ENCODE peak calls at places on chromosome 10, in seven cellular contexts. B is adrenal gland, G is endothelial cell, N is progenitor cell of endocrine pancreas, D is pancreas, I is Calu3, Q is lung. Y is an unnamed sample.

GRCh38 chr10:79392506-79393176 is 45.4 kb downstream of the PPIF start:
- DNase-seq in B (no peak), I (no peak), D (peak), Q (no peak), G (no peak), N (no peak), Y (no peak)

GRCh38 chr10:38156416-38157269 is 62.5 kb downstream of the ZNF37A start:
- DNase-seq in D (no peak), B (no peak), Q (no peak), N (no peak), G (no peak), I (no peak), Y (no peak)

GRCh38 chr10:33657154-33657900 is 322.9 kb upstream of the NRP1 start:
- DNase-seq in N (no peak), D (no peak), I (no peak), G (no peak), B (no peak), Q (no peak), Y (no peak)

GRCh38 chr10:64503429-64503828 is 982.2 kb downstream of the REEP3 start:
- DNase-seq in B (no peak), D (no peak), N (no peak), Q (no peak), I (no peak), G (no peak), Y (no peak)

GRCh38 chr10:55410415-55410885 is 609.4 kb upstream of the PCDH15 start:
- DNase-seq in G (peak), I (peak), Q (no peak), B (peak), D (peak), N (no peak), Y (no peak)

GRCh38 chr10:96765406-96766240 is 45.3 kb upstream of the PIK3AP1 start:
- DNase-seq in D (peak), N (peak), Q (peak), I (peak), G (peak), B (peak), Y (peak)

GRCh38 chr10:49393757-49394156 is 2.1 kb downstream of the DRGX start:
- DNase-seq in D (no peak), N (no peak), B (no peak), I (no peak), G (no peak), Q (no peak), Y (no peak)

GRCh38 chr10:86397120-86397519 is 30.5 kb upstream of the GRID1 start:
- DNase-seq in G (no peak), B (no peak), N (no peak), Q (no peak), I (no peak), D (no peak), Y (no peak)

GRCh38 chr10:72133517-72133916 is 45.2 kb upstream of the SPOCK2 start:
- DNase-seq in N (no peak), I (no peak), G (no peak), Q (no peak), D (no peak), B (no peak), Y (no peak)

GRCh38 chr10:52769966-52770365 is 2.6 kb downstream of the MBL2 start:
- DNase-seq in G (no peak), Q (peak), B (no peak), D (no peak), N (no peak), I (no peak), Y (no peak)

GRCh38 chr10:93074137-93074596 is 474 bp downstream of the CYP26A1 start:
- DNase-seq in Q (no peak), D (no peak), I (peak), G (peak), N (no peak), B (no peak), Y (no peak)

GRCh38 chr10:16381083-16381482 is 55.7 kb upstream of the PTER start:
- DNase-seq in B (no peak), N (no peak), I (peak), G (no peak), D (no peak), Q (no peak), Y (no peak)

GRCh38 chr10:13087986-13088618 is 11.9 kb upstream of the OPTN start:
- DNase-seq in D (no peak), Q (no peak), N (no peak), I (no peak), G (no peak), B (no peak), Y (no peak)

GRCh38 chr10:102004376-102004775 is 51.6 kb downstream of the ARMH3 start:
- DNase-seq in D (no peak), N (no peak), G (no peak), Q (no peak), I (no peak), B (no peak), Y (no peak)

GRCh38 chr10:33291053-33291592 is 43.3 kb downstream of the NRP1 start:
- DNase-seq in N (no peak), D (no peak), Q (no peak), B (no peak), G (no peak), I (no peak), Y (no peak)

GRCh38 chr10:73577788-73578187 is 13.4 kb downstream of the USP54 start:
- DNase-seq in D (peak), G (no peak), I (peak), B (peak), N (no peak), Q (peak), Y (no peak)

GRCh38 chr10:6114758-6115410 is 26.1 kb downstream of the RBM17 start:
- DNase-seq in N (no peak), I (no peak), D (no peak), Q (no peak), G (no peak), B (peak), Y (no peak)

GRCh38 chr10:103727546-103727963 is 127.8 kb downstream of the SH3PXD2A start:
- DNase-seq in G (no peak), I (no peak), D (no peak), Q (no peak), B (no peak), N (no peak), Y (no peak)

GRCh38 chr10:4407783-4408182 is 418.2 kb upstream of the AKR1E2 start:
- DNase-seq in N (no peak), B (no peak), G (no peak), D (no peak), I (no peak), Q (no peak), Y (no peak)

GRCh38 chr10:7541137-7542087 is 125.4 kb downstream of the ITIH5 start:
- DNase-seq in N (peak), G (no peak), B (no peak), Q (peak), I (no peak), D (peak), Y (peak)

GRCh38 chr10:74282853-74283205 is 131.8 kb downstream of the ADK start:
- DNase-seq in Q (no peak), B (no peak), D (no peak), I (no peak), G (no peak), N (no peak), Y (no peak)

GRCh38 chr10:126387041-126387908 is 1.0 kb downstream of the ADAM12 start:
- DNase-seq in I (peak), B (peak), Q (peak), D (peak), N (peak), G (peak), Y (peak)
- TF ChIP-seq CTCF in I (no peak), B (peak), Q (peak), D (peak), N (peak), G (peak), Y (peak)

DNA sequence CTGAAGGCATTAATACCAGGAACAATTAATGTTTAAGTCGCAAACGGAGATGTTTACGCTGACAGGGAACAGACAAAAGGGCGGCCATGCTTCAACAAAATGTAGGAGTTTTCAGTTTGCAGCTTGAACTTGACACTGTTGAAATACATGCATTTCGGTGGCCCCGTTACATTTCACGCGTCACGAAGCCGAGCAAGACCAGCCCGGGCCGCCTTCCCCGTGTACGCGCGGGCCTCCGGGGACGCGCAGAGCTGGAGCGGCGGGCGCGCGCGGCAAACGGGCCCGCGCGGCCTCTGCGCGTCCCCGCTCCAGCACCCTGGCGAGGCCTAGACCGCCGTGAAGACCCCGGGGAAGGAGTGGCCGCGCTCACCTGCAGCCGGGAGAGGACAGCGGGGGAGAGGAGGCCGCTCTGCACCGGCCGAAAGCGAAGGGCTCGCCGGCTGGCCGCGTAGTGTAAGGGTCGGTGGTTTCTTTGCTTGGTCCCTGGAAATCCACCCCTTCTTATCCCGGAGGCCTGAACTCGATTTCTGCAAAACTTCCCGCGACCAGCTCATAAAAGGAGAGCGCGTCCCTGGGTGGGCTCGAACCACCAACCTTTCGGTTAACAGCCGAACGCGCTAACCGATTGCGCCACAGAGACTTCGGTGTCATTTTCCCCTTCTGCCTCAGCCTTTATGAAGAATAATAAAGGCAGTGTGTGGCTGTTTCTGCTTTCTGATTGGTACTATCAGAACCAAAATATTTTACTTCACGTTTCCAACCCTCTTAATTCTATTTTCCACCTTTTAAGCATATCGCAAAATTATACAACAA is 11.3 kb upstream of the EBLN1 start:
- DNase-seq in I (peak), N (peak), B (peak), D (peak), Q (peak), G (peak), Y (peak)
- TF ChIP-seq CTCF in I (no peak), N (no peak), B (no peak), D (no peak), Q (no peak), G (no peak), Y (no peak)

DNA sequence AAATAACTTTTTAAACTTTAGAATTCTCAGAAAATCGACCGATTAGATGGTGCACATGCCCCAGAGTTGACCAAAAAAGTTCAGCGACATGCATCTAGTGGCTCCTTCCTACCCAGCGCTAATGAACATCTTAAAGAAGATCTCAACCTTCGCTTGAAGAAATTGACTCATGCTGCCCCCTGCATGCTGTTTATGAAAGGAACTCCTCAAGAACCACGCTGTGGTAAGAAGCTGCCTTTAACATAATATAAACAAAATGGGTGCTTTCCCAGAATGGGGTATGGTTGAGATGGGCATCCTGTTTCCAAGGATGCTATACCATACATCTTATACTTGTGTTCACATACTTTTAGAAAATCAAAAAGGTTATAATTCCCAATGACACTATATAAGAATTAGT is 24.6 kb downstream of the GLRX3 start:
- DNase-seq in D (no peak), I (no peak), Q (no peak), B (no peak), G (no peak), N (no peak), Y (no peak)
- TF ChIP-seq CTCF in D (no peak), I (no peak), Q (no peak), B (no peak), G (no peak), N (no peak), Y (no peak)

GRCh38 chr10:131406676-131407392 is 95.3 kb upstream of the TCERG1L start:
- DNase-seq in Q (no peak), I (no peak), D (no peak), N (no peak), B (no peak), G (no peak), Y (no peak)
- TF ChIP-seq CTCF in Q (no peak), I (no peak), D (no peak), N (no peak), B (no peak), G (no peak), Y (no peak)

GRCh38 chr10:65827344-65827743 is 1098.5 kb upstream of the LRRTM3 start:
- DNase-seq in D (no peak), B (no peak), G (no peak), Q (no peak), I (no peak), N (no peak), Y (no peak)
- TF ChIP-seq CTCF in D (no peak), B (no peak), G (no peak), Q (no peak), I (no peak), N (no peak), Y (no peak)

DNA sequence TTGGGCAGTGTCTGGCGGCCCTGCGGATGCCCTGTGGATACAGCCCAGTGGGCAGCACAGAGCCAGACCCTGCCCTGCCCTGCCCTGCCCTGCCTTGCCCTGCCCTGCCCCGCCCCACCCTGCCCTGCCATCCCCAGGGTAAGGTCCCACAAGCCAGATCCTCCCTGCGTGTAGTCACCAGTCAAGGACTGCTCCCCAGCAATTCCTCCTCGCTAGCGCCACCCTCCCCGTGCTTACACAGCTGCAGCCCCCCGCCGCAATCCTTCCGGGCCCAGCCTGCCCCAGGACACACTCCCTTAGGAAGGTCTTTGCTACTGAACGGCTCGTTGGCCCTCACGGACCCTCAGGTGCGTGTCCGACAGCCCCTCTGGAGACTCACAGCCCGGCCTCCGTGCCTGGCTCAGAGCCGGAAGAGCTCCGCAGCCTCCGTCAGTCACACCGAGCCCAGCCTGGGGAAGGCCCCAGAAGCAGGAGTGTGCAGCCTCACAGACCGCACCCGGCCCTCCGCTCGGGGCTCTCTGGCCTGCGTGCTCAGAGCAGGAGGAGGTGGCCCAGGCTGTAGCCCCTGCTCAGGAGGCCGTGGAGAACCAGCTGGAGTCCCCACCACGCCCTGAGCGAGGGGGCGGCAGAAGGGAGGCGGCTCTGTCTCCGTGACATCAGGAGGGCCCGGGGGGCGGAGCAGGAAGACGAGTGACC is 68.3 kb downstream of the PWWP2B start:
- DNase-seq in B (no peak), G (no peak), Q (no peak), N (no peak), D (no peak), I (no peak), Y (no peak)
- TF ChIP-seq CTCF in B (no peak), G (no peak), Q (no peak), N (no peak), D (no peak), I (no peak), Y (no peak)

GRCh38 chr10:131569851-131570715 is 258.6 kb upstream of the TCERG1L start:
- DNase-seq in D (no peak), I (no peak), B (peak), Q (no peak), G (no peak), N (no peak), Y (no peak)
- TF ChIP-seq CTCF in D (no peak), I (no peak), B (no peak), Q (no peak), G (no peak), N (peak), Y (peak)

DNA sequence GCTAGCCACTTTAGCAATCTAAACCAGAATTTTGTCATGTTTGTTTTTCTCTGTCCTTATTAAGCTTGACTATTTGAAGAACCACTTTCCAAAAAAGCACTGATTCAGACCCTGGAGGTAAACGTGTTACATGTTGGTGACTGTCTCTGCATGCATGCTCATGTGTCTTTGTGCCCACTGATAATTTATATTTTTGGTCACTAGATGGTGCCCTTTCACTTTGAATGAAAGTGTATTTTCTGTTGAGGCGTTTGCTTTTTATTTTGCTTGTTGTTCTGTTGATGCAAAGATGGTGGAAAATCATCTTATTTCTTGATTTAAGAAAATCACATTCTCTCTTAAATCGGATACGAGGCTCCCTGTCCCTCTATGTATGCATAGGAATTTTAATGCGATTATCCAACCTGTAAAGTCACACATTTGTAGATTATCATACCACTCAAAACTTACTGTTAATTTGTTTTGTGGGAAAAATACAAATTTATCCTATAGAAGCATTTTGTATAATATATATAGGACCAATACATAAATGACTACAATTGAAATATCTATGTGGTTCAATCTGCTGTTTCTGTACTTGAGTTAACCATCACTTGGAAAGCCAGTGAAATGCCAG is 269.3 kb downstream of the BICC1 start:
- DNase-seq in N (no peak), G (peak), I (peak), B (no peak), D (no peak), Q (no peak), Y (no peak)
- TF ChIP-seq CTCF in N (peak), G (peak), I (peak), B (peak), D (peak), Q (peak), Y (peak)